ENCODE peak calls at places on chromosome 22, in nine cellular contexts. F, O, D, X, V, R, S, P and E are unnamed samples.

GRCh38 chr22:36386351-36386899 is 1.3 kb downstream of the MYH9 start:
- DNase-seq in F (peak; percentile 85), O (peak; percentile 23), D (no peak), X (no peak), V (no peak), R (no peak), S (no peak), P (no peak), E (no peak)

GRCh38 chr22:33519140-33519973 is 400.9 kb downstream of the LARGE1 start:
- DNase-seq in F (no peak), O (no peak), D (no peak), X (peak; percentile 33), V (peak; percentile 46), R (peak; percentile 46), S (peak; percentile 84), P (no peak), E (peak; percentile 19)

GRCh38 chr22:50708996-50709395 is 29.0 kb upstream of the ACR start:
- DNase-seq in F (no peak), O (no peak), D (peak; percentile 41), X (no peak), V (no peak), R (no peak), S (no peak), P (no peak), E (no peak)

GRCh38 chr22:32617883-32618282 is 143.3 kb downstream of the FBXO7 start:
- DNase-seq in F (no peak), O (no peak), D (no peak), X (peak; percentile 41), V (no peak), R (no peak), S (no peak), P (no peak), E (no peak)

GRCh38 chr22:40469181-40469580 is 98.8 kb downstream of the SGSM3 start:
- DNase-seq in F (no peak), O (no peak), D (no peak), X (no peak), V (no peak), R (no peak), S (no peak), P (no peak), E (no peak)

GRCh38 chr22:30047364-30047738 is 32.9 kb upstream of the HORMAD2 start:
- DNase-seq in F (no peak), O (peak; percentile 31), D (peak; percentile 13), X (no peak), V (peak; percentile 38), R (no peak), S (peak; percentile 4), P (no peak), E (no peak)

GRCh38 chr22:38177926-38178604 is 3.6 kb downstream of the PLA2G6 start:
- DNase-seq in F (no peak), O (no peak), D (peak; percentile 82), X (peak; percentile 37), V (no peak), R (no peak), S (peak; percentile 93), P (peak; percentile 45), E (peak; percentile 78)

GRCh38 chr22:27107824-27108223 is 450.4 kb downstream of the MIAT start:
- DNase-seq in F (peak; percentile 55), O (no peak), D (peak; percentile 88), X (peak; percentile 80), V (no peak), R (no peak), S (peak; percentile 96), P (peak; percentile 76), E (peak; percentile 85)

GRCh38 chr22:29275167-29275566 is 7.1 kb downstream of the EWSR1 start:
- DNase-seq in F (no peak), O (no peak), D (no peak), X (no peak), V (no peak), R (no peak), S (no peak), P (no peak), E (no peak)

GRCh38 chr22:47176573-47177333 is 414.3 kb downstream of the TBC1D22A start:
- DNase-seq in F (peak; percentile 25), O (no peak), D (peak; percentile 53), X (peak; percentile 10), V (peak; percentile 18), R (no peak), S (no peak), P (no peak), E (no peak)

GRCh38 chr22:39351689-39352214 is 2.0 kb downstream of the SYNGR1 start:
- DNase-seq in F (no peak), O (no peak), D (no peak), X (no peak), V (peak; percentile 43), R (no peak), S (no peak), P (no peak), E (no peak)

GRCh38 chr22:39350803-39351688 is 1.3 kb downstream of the SYNGR1 start:
- DNase-seq in F (no peak), O (no peak), D (no peak), X (no peak), V (peak; percentile 38), R (no peak), S (no peak), P (no peak), E (no peak)

GRCh38 chr22:39348909-39349505 is 784 bp upstream of the SYNGR1 start:
- DNase-seq in F (no peak), O (no peak), D (no peak), X (peak; percentile 37), V (no peak), R (no peak), S (no peak), P (no peak), E (no peak)

GRCh38 chr22:39349967-39350802 is at the start of gene SYNGR1:
- DNase-seq in F (no peak), O (no peak), D (no peak), X (peak; percentile 42), V (no peak), R (peak; percentile 20), S (no peak), P (peak; percentile 26), E (no peak)

DNA sequence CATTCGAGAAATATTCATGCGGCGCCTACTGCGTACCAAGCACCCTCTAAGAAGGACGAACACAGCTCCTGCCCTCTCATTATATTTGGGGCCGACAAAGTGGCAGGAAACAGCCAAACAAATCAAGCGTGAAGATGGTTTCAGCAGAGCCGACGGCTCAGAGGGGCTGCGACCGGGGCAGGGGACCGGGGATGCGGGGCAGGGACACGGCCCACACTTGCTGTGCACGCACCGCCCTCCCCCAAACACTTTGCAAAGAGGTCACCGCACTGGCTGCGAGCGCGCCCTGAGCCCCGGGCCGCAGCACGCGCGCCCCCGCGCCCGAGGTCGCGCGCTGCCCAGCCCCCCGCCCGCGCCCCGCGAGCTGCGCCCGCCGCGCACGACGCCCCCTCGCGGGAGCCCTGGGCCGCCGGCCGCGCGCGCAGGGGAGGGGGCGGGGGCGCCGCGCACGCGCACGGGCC is 255 bp upstream of the SYNGR1 start:
- DNase-seq in F (no peak), O (no peak), D (no peak), X (peak; percentile 49), V (no peak), R (peak; percentile 26), S (no peak), P (peak; percentile 26), E (no peak)
- TF ChIP-seq CTCF in F (no peak), O (no peak), D (no peak), X (no peak), V (no peak), R (no peak), S (no peak), P (no peak), E (no peak)

GRCh38 chr22:48440673-48441552 is 1386.8 kb downstream of the BRD1 start:
- DNase-seq in F (no peak), O (no peak), D (no peak), X (no peak), V (no peak), R (no peak), S (no peak), P (no peak), E (no peak)
- TF ChIP-seq CTCF in F (no peak), O (no peak), D (no peak), X (no peak), V (no peak), R (no peak), S (no peak), P (no peak), E (no peak)

GRCh38 chr22:22918297-22918965 is 30.8 kb downstream of the IGLL5 start:
- DNase-seq in F (no peak), O (no peak), D (no peak), X (no peak), V (no peak), R (no peak), S (no peak), P (no peak), E (no peak)

GRCh38 chr22:22917377-22917776 is 29.8 kb downstream of the IGLL5 start:
- DNase-seq in F (no peak), O (no peak), D (no peak), X (no peak), V (no peak), R (no peak), S (no peak), P (no peak), E (no peak)

GRCh38 chr22:22916215-22916951 is 28.8 kb downstream of the IGLL5 start:
- DNase-seq in F (no peak), O (no peak), D (no peak), X (no peak), V (no peak), R (no peak), S (no peak), P (no peak), E (no peak)

GRCh38 chr22:22915670-22916035 is 28.0 kb downstream of the IGLL5 start:
- DNase-seq in F (no peak), O (no peak), D (no peak), X (no peak), V (no peak), R (no peak), S (no peak), P (no peak), E (no peak)

GRCh38 chr22:22916952-22917290 is 29.3 kb downstream of the IGLL5 start:
- DNase-seq in F (no peak), O (no peak), D (no peak), X (no peak), V (no peak), R (no peak), S (no peak), P (no peak), E (no peak)
- TF ChIP-seq CTCF in F (no peak), O (no peak), D (no peak), X (no peak), V (no peak), R (no peak), S (no peak), P (no peak), E (no peak)

GRCh38 chr22:45402466-45402865 is 10.9 kb downstream of the SMC1B start:
- DNase-seq in F (no peak), O (no peak), D (no peak), X (no peak), V (no peak), R (no peak), S (no peak), P (no peak), E (no peak)

GRCh38 chr22:45400046-45400445 is 13.4 kb downstream of the SMC1B start:
- DNase-seq in F (no peak), O (no peak), D (no peak), X (no peak), V (no peak), R (no peak), S (no peak), P (no peak), E (no peak)

GRCh38 chr22:45398214-45398613 is 15.2 kb downstream of the SMC1B start:
- DNase-seq in F (no peak), O (no peak), D (no peak), X (no peak), V (no peak), R (no peak), S (no peak), P (no peak), E (no peak)

GRCh38 chr22:45397806-45398205 is 15.6 kb downstream of the SMC1B start:
- DNase-seq in F (no peak), O (no peak), D (no peak), X (no peak), V (peak; percentile 54), R (no peak), S (no peak), P (no peak), E (no peak)
- TF ChIP-seq CTCF in F (no peak), O (no peak), D (no peak), X (no peak), V (peak; percentile 53), R (no peak), S (no peak), P (no peak), E (no peak)